ENCODE peak calls at places on chromosome X, in nine cellular contexts. One of them, this sample, is unnamed.

GRCh38 chrX:153969904-153970397 is 1.7 kb downstream of the HCFC1 start:
- DNase-seq in ovary: peak
- DNase-seq in stomach: no peak
- DNase-seq in ascending aorta: no peak
- DNase-seq in HCT116: no peak
- DNase-seq in AG04450: no peak
- DNase-seq in IMR-90: peak
- DNase-seq in fibroblast of lung: peak
- DNase-seq in fibroblast of the aortic adventitia: peak
- DNase-seq in this sample: peak

GRCh38 chrX:102808336-102808735 is 87.8 kb downstream of the GPRASP3 start:
- DNase-seq in stomach: no peak
- DNase-seq in HCT116: no peak
- DNase-seq in ovary: no peak
- DNase-seq in ascending aorta: no peak
- DNase-seq in fibroblast of the aortic adventitia: peak
- DNase-seq in AG04450: no peak
- DNase-seq in IMR-90: peak
- DNase-seq in fibroblast of lung: no peak
- DNase-seq in this sample: peak

GRCh38 chrX:47170861-47171692 is 22.6 kb upstream of the UBA1 start:
- DNase-seq in AG04450: no peak
- DNase-seq in IMR-90: no peak
- DNase-seq in ovary: no peak
- DNase-seq in fibroblast of the aortic adventitia: no peak
- DNase-seq in fibroblast of lung: no peak
- DNase-seq in ascending aorta: peak
- DNase-seq in HCT116: no peak
- DNase-seq in stomach: peak
- DNase-seq in this sample: no peak

GRCh38 chrX:72308566-72309296 is 3.0 kb upstream of the CITED1 start:
- DNase-seq in fibroblast of the aortic adventitia: peak
- DNase-seq in stomach: peak
- DNase-seq in IMR-90: peak
- DNase-seq in HCT116: peak
- DNase-seq in AG04450: peak
- DNase-seq in ascending aorta: peak
- DNase-seq in fibroblast of lung: peak
- DNase-seq in ovary: peak
- DNase-seq in this sample: peak

GRCh38 chrX:37454537-37455285 is 105.5 kb downstream of the PRRG1 start:
- DNase-seq in HCT116: peak
- DNase-seq in AG04450: no peak
- DNase-seq in fibroblast of lung: no peak
- DNase-seq in IMR-90: peak
- DNase-seq in ascending aorta: no peak
- DNase-seq in stomach: no peak
- DNase-seq in ovary: no peak
- DNase-seq in fibroblast of the aortic adventitia: peak
- DNase-seq in this sample: peak

GRCh38 chrX:46015653-46016052 is 529.6 kb downstream of the ZNF674 start:
- DNase-seq in AG04450: no peak
- DNase-seq in stomach: no peak
- DNase-seq in ovary: no peak
- DNase-seq in IMR-90: no peak
- DNase-seq in HCT116: no peak
- DNase-seq in fibroblast of lung: no peak
- DNase-seq in ascending aorta: no peak
- DNase-seq in fibroblast of the aortic adventitia: no peak
- DNase-seq in this sample: no peak

GRCh38 chrX:132393090-132393884 is 95.6 kb downstream of the MBNL3 start:
- DNase-seq in fibroblast of the aortic adventitia: no peak
- DNase-seq in stomach: no peak
- DNase-seq in HCT116: no peak
- DNase-seq in AG04450: no peak
- DNase-seq in ovary: no peak
- DNase-seq in fibroblast of lung: no peak
- DNase-seq in IMR-90: no peak
- DNase-seq in ascending aorta: no peak
- DNase-seq in this sample: no peak

GRCh38 chrX:30190426-30190825 is 24.9 kb upstream of the MAGEB2 start:
- DNase-seq in fibroblast of lung: no peak
- DNase-seq in fibroblast of the aortic adventitia: no peak
- DNase-seq in ascending aorta: no peak
- DNase-seq in ovary: no peak
- DNase-seq in HCT116: no peak
- DNase-seq in AG04450: no peak
- DNase-seq in stomach: no peak
- DNase-seq in IMR-90: no peak
- DNase-seq in this sample: no peak

GRCh38 chrX:17425151-17425550 is 50.2 kb downstream of the NHS start:
- DNase-seq in fibroblast of lung: peak
- DNase-seq in stomach: no peak
- DNase-seq in ovary: no peak
- DNase-seq in IMR-90: peak
- DNase-seq in AG04450: no peak
- DNase-seq in HCT116: no peak
- DNase-seq in fibroblast of the aortic adventitia: peak
- DNase-seq in ascending aorta: no peak
- DNase-seq in this sample: peak

GRCh38 chrX:17453791-17454190 is 78.8 kb downstream of the NHS start:
- DNase-seq in ovary: no peak
- DNase-seq in HCT116: no peak
- DNase-seq in ascending aorta: no peak
- DNase-seq in fibroblast of the aortic adventitia: no peak
- DNase-seq in fibroblast of lung: no peak
- DNase-seq in AG04450: no peak
- DNase-seq in IMR-90: no peak
- DNase-seq in stomach: no peak
- DNase-seq in this sample: peak

GRCh38 chrX:43975747-43976146 is 2.6 kb upstream of the NDP start:
- DNase-seq in stomach: no peak
- DNase-seq in IMR-90: no peak
- DNase-seq in fibroblast of lung: no peak
- DNase-seq in HCT116: no peak
- DNase-seq in fibroblast of the aortic adventitia: no peak
- DNase-seq in AG04450: no peak
- DNase-seq in ascending aorta: no peak
- DNase-seq in ovary: no peak
- DNase-seq in this sample: no peak

GRCh38 chrX:21702725-21703228 is 44.6 kb upstream of the KLHL34 start:
- DNase-seq in IMR-90: no peak
- DNase-seq in ascending aorta: no peak
- DNase-seq in fibroblast of lung: no peak
- DNase-seq in stomach: no peak
- DNase-seq in fibroblast of the aortic adventitia: no peak
- DNase-seq in HCT116: no peak
- DNase-seq in AG04450: no peak
- DNase-seq in ovary: no peak
- DNase-seq in this sample: no peak

GRCh38 chrX:141221611-141222010 is 20.7 kb downstream of the SPANXC start:
- DNase-seq in ascending aorta: no peak
- DNase-seq in IMR-90: no peak
- DNase-seq in stomach: no peak
- DNase-seq in ovary: no peak
- DNase-seq in HCT116: no peak
- DNase-seq in fibroblast of the aortic adventitia: no peak
- DNase-seq in fibroblast of lung: no peak
- DNase-seq in AG04450: no peak
- DNase-seq in this sample: no peak

GRCh38 chrX:48974033-48974432 is 2.4 kb upstream of the KCND1 start:
- DNase-seq in fibroblast of the aortic adventitia: no peak
- DNase-seq in ovary: no peak
- DNase-seq in IMR-90: no peak
- DNase-seq in ascending aorta: no peak
- DNase-seq in HCT116: no peak
- DNase-seq in AG04450: no peak
- DNase-seq in stomach: no peak
- DNase-seq in fibroblast of lung: no peak
- DNase-seq in this sample: no peak

GRCh38 chrX:48974574-48974973 is 2.9 kb upstream of the KCND1 start:
- DNase-seq in stomach: no peak
- DNase-seq in ovary: no peak
- DNase-seq in AG04450: no peak
- DNase-seq in ascending aorta: no peak
- DNase-seq in fibroblast of the aortic adventitia: no peak
- DNase-seq in HCT116: no peak
- DNase-seq in fibroblast of lung: no peak
- DNase-seq in IMR-90: no peak
- DNase-seq in this sample: no peak

GRCh38 chrX:48975041-48975440 is 3.4 kb upstream of the KCND1 start:
- DNase-seq in ascending aorta: no peak
- DNase-seq in fibroblast of lung: no peak
- DNase-seq in HCT116: no peak
- DNase-seq in stomach: no peak
- DNase-seq in IMR-90: no peak
- DNase-seq in AG04450: no peak
- DNase-seq in fibroblast of the aortic adventitia: no peak
- DNase-seq in ovary: no peak
- DNase-seq in this sample: no peak

GRCh38 chrX:48971325-48972213 is at the start of gene KCND1:
- DNase-seq in AG04450: no peak
- DNase-seq in HCT116: no peak
- DNase-seq in stomach: peak
- DNase-seq in fibroblast of the aortic adventitia: peak
- DNase-seq in ovary: peak
- DNase-seq in ascending aorta: peak
- DNase-seq in IMR-90: peak
- DNase-seq in fibroblast of lung: peak
- DNase-seq in this sample: peak

DNA sequence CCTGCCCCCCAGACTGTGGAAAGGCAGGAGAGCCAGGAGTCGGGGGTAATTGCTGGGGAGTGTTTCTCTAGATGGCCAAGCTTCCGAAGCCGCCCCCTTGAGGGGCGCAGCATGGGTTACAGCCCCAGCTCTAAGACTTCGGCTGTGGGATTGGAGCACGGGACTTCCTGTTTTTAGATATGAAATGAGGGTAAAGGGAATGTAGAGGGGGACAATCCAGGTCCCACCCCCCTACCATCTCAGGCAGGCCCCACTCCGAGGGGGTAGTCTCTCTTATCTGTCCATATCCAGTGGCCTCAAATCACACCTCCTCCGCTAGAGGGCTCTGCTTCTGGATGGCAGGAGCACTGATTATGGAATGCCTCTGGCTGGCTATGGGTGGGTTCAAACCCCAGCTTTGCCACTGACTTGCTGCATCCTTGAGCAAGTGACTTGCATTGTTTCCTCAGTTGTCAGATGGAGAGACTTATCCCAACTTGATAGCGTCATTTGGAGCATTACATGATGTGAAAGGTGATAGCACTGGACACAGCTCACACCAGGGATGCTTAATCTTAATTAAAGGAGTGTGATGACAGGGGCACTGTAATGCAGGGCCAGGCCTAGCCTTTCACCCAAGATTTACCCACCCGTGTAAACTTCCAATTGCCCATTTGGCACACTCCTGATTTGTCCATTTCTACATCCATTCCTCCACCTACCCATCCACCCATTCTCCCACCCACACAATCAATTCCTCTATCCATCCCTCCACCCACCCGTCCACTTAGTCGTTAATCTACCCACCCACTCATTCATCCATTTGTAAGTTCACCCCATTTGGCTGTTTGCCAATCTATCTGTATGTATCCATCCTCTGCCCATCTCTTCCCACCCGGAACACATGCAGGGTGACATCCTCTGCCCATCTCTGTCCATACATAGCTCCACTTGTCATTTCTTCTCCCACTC is 845 bp upstream of the KCND1 start:
- DNase-seq in IMR-90: peak
- DNase-seq in ascending aorta: peak
- DNase-seq in fibroblast of the aortic adventitia: peak
- DNase-seq in ovary: no peak
- DNase-seq in AG04450: no peak
- DNase-seq in stomach: peak
- DNase-seq in HCT116: peak
- DNase-seq in fibroblast of lung: peak
- DNase-seq in this sample: peak
- TF ChIP-seq CTCF in IMR-90: peak
- TF ChIP-seq CTCF in ascending aorta: peak
- TF ChIP-seq CTCF in fibroblast of the aortic adventitia: peak
- TF ChIP-seq CTCF in ovary: no peak
- TF ChIP-seq CTCF in AG04450: peak
- TF ChIP-seq CTCF in stomach: peak
- TF ChIP-seq CTCF in HCT116: peak
- TF ChIP-seq CTCF in fibroblast of lung: peak
- TF ChIP-seq CTCF in this sample: peak

GRCh38 chrX:68827848-68828562 is 816 bp upstream of the EFNB1 start:
- DNase-seq in AG04450: peak
- DNase-seq in IMR-90: peak
- DNase-seq in fibroblast of lung: peak
- DNase-seq in fibroblast of the aortic adventitia: peak
- DNase-seq in ascending aorta: peak
- DNase-seq in ovary: peak
- DNase-seq in stomach: peak
- DNase-seq in HCT116: peak
- DNase-seq in this sample: peak
- H3K4me3 ChIP-seq in AG04450: peak
- H3K4me3 ChIP-seq in IMR-90: peak
- H3K4me3 ChIP-seq in fibroblast of lung: no peak
- H3K4me3 ChIP-seq in fibroblast of the aortic adventitia: peak
- H3K4me3 ChIP-seq in ascending aorta: peak
- H3K4me3 ChIP-seq in ovary: peak
- H3K4me3 ChIP-seq in stomach: peak
- H3K4me3 ChIP-seq in HCT116: peak
- H3K4me3 ChIP-seq in this sample: peak

GRCh38 chrX:57241967-57242366 is 44.5 kb upstream of the FAAH2 start:
- DNase-seq in AG04450: no peak
- DNase-seq in HCT116: no peak
- DNase-seq in IMR-90: no peak
- DNase-seq in ascending aorta: no peak
- DNase-seq in fibroblast of lung: no peak
- DNase-seq in fibroblast of the aortic adventitia: no peak
- DNase-seq in ovary: no peak
- DNase-seq in stomach: no peak
- DNase-seq in this sample: no peak
- TF ChIP-seq CTCF in AG04450: no peak
- TF ChIP-seq CTCF in HCT116: no peak
- TF ChIP-seq CTCF in IMR-90: no peak
- TF ChIP-seq CTCF in ascending aorta: no peak
- TF ChIP-seq CTCF in fibroblast of lung: no peak
- TF ChIP-seq CTCF in fibroblast of the aortic adventitia: no peak
- TF ChIP-seq CTCF in ovary: no peak
- TF ChIP-seq CTCF in stomach: no peak
- TF ChIP-seq CTCF in this sample: no peak

GRCh38 chrX:19867938-19868337 is 19.5 kb downstream of the SH3KBP1 start:
- DNase-seq in IMR-90: no peak
- DNase-seq in fibroblast of lung: no peak
- DNase-seq in AG04450: no peak
- DNase-seq in ascending aorta: no peak
- DNase-seq in ovary: no peak
- DNase-seq in HCT116: no peak
- DNase-seq in stomach: no peak
- DNase-seq in fibroblast of the aortic adventitia: no peak
- DNase-seq in this sample: no peak
- H3K4me3 ChIP-seq in IMR-90: no peak
- H3K4me3 ChIP-seq in fibroblast of lung: no peak
- H3K4me3 ChIP-seq in AG04450: no peak
- H3K4me3 ChIP-seq in ascending aorta: no peak
- H3K4me3 ChIP-seq in ovary: no peak
- H3K4me3 ChIP-seq in HCT116: no peak
- H3K4me3 ChIP-seq in stomach: no peak
- H3K4me3 ChIP-seq in fibroblast of the aortic adventitia: no peak
- H3K4me3 ChIP-seq in this sample: no peak

GRCh38 chrX:32483534-32484136 is 727.7 kb downstream of the DMD start:
- DNase-seq in ovary: no peak
- DNase-seq in IMR-90: no peak
- DNase-seq in AG04450: no peak
- DNase-seq in fibroblast of the aortic adventitia: no peak
- DNase-seq in fibroblast of lung: peak
- DNase-seq in stomach: no peak
- DNase-seq in ascending aorta: no peak
- DNase-seq in HCT116: no peak
- DNase-seq in this sample: no peak
- TF ChIP-seq CTCF in ovary: no peak
- TF ChIP-seq CTCF in IMR-90: peak
- TF ChIP-seq CTCF in AG04450: peak
- TF ChIP-seq CTCF in fibroblast of the aortic adventitia: no peak
- TF ChIP-seq CTCF in fibroblast of lung: no peak
- TF ChIP-seq CTCF in stomach: no peak
- TF ChIP-seq CTCF in ascending aorta: no peak
- TF ChIP-seq CTCF in HCT116: no peak
- TF ChIP-seq CTCF in this sample: peak